ENCODE peak calls at places on chromosomes 6 and 20, in ten cellular contexts. O, L, K, J, F, Q, T, E, D and P are unnamed samples.

GRCh38 chr6:165689699-165690098 is 26.7 kb upstream of the PDE10A start:
- DNase-seq in O (no peak), L (no peak), K (no peak), J (no peak), F (no peak), Q (no peak), T (no peak), E (no peak), D (no peak), P (no peak)

GRCh38 chr6:2914318-2914660 is 11.2 kb upstream of the SERPINB9 start:
- DNase-seq in O (peak; percentile 52), L (peak; percentile 40), K (no peak), J (no peak), F (no peak), Q (no peak), T (no peak), E (no peak), D (no peak), P (no peak)

GRCh38 chr20:13353261-13353945 is 132.3 kb downstream of the ISM1 start:
- DNase-seq in O (no peak), L (no peak), K (no peak), J (no peak), F (no peak), Q (no peak), T (no peak), E (no peak), D (no peak), P (no peak)

GRCh38 chr6:25337004-25337403 is 57.8 kb downstream of the CARMIL1 start:
- DNase-seq in O (no peak), L (no peak), K (no peak), J (no peak), F (no peak), Q (no peak), T (no peak), E (no peak), D (no peak), P (no peak)

GRCh38 chr6:374956-375355 is 16.6 kb upstream of the IRF4 start:
- DNase-seq in O (no peak), L (no peak), K (no peak), J (no peak), F (no peak), Q (no peak), T (no peak), E (no peak), D (no peak), P (no peak)

GRCh38 chr6:10382728-10383127 is 32.1 kb downstream of the TFAP2A start:
- DNase-seq in O (no peak), L (no peak), K (no peak), J (no peak), F (no peak), Q (no peak), T (no peak), E (no peak), D (no peak), P (no peak)

GRCh38 chr6:16909599-16910360 is 148.5 kb upstream of the ATXN1 start:
- DNase-seq in O (no peak), L (no peak), K (no peak), J (no peak), F (no peak), Q (no peak), T (no peak), E (no peak), D (no peak), P (peak; percentile 96)

GRCh38 chr6:24574809-24575208 is 71.2 kb downstream of the KIAA0319 start:
- DNase-seq in O (no peak), L (no peak), K (no peak), J (no peak), F (no peak), Q (no peak), T (no peak), E (no peak), D (no peak), P (no peak)

GRCh38 chr6:105111871-105112270 is 67.9 kb downstream of the POPDC3 start:
- DNase-seq in O (no peak), L (no peak), K (no peak), J (no peak), F (no peak), Q (no peak), T (no peak), E (no peak), D (no peak), P (no peak)

GRCh38 chr6:129175066-129175465 is 292.1 kb downstream of the LAMA2 start:
- DNase-seq in O (no peak), L (no peak), K (no peak), J (no peak), F (no peak), Q (no peak), T (no peak), E (no peak), D (no peak), P (no peak)

GRCh38 chr6:136415351-136416005 is 125.8 kb upstream of the BCLAF1 start:
- DNase-seq in O (no peak), L (no peak), K (no peak), J (no peak), F (no peak), Q (no peak), T (peak; percentile 14), E (no peak), D (peak; percentile 57), P (no peak)

GRCh38 chr6:133814797-133815196 is 74.1 kb upstream of the TCF21 start:
- DNase-seq in O (no peak), L (no peak), K (no peak), J (no peak), F (no peak), Q (no peak), T (no peak), E (no peak), D (no peak), P (peak; percentile 45)

GRCh38 chr6:24831771-24832718 is 33.3 kb upstream of the ARMH2 start:
- DNase-seq in O (no peak), L (no peak), K (no peak), J (no peak), F (no peak), Q (no peak), T (no peak), E (no peak), D (no peak), P (peak; percentile 11)

GRCh38 chr6:34568341-34568680 is 12.2 kb upstream of the SPDEF start:
- DNase-seq in O (no peak), L (no peak), K (no peak), J (no peak), F (no peak), Q (no peak), T (no peak), E (no peak), D (no peak), P (no peak)

GRCh38 chr20:53238121-53238660 is 266.0 kb downstream of the TSHZ2 start:
- DNase-seq in O (no peak), L (no peak), K (no peak), J (no peak), F (no peak), Q (no peak), T (no peak), E (no peak), D (no peak), P (peak; percentile 52)

GRCh38 chr6:16669227-16669626 is 92.0 kb downstream of the ATXN1 start:
- DNase-seq in O (peak; percentile 46), L (peak; percentile 34), K (no peak), J (no peak), F (no peak), Q (no peak), T (no peak), E (peak; percentile 33), D (no peak), P (peak; percentile 80)

GRCh38 chr6:17015144-17015543 is 86.7 kb upstream of the STMND1 start:
- DNase-seq in O (no peak), L (no peak), K (no peak), J (peak; percentile 13), F (no peak), Q (no peak), T (no peak), E (no peak), D (no peak), P (peak; percentile 96)

DNA sequence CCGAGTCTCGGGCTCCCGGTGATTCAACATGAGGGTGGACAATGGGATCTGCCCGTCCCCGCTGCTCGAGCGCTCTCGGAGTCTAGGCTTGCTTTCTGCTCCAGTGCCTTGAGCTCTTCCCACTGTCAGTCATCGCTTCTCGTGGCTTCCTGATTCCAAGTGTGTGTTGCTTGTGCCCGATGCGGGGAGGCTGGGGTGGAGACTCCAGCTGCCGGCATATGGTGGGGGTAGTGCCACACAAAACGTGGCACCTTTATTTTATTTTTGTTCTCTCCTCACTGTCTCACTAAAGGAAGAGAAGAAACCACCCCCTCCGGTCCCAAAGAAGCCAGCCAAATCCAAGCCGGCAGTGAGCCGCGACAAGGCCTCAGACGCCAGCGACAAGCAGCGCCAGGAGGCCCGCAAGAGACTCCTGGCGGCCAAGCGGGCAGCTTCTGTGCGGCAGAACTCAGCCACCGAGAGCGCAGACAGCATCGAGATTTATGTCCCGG is 14.8 kb upstream of the MYL9 start:
- DNase-seq in O (no peak), L (no peak), K (no peak), J (no peak), F (no peak), Q (no peak), T (peak; percentile 79), E (no peak), D (no peak), P (no peak)
- H3K4me1 ChIP-seq in O (no peaks in the 10 kb centered on the region), L (peaks cover 20% of the 10 kb centered on the region), K (no peaks in the 10 kb centered on the region), J (peaks cover 2% of the 10 kb centered on the region), F (no peaks in the 10 kb centered on the region), Q (no peaks in the 10 kb centered on the region), T (peaks cover 29% of the 10 kb centered on the region), E (no peaks in the 10 kb centered on the region), D (no peaks in the 10 kb centered on the region), P (no peaks in the 10 kb centered on the region)

GRCh38 chr20:44394520-44395182 is 39.2 kb downstream of the HNF4A start:
- DNase-seq in O (no peak), L (no peak), K (no peak), J (no peak), F (no peak), Q (no peak), T (no peak), E (peak; percentile 100), D (no peak), P (no peak)
- H3K27ac ChIP-seq in O (no peak overlapping the region), L (no peak overlapping the region), K (no peak overlapping the region), J (no peak overlapping the region), F (no peak overlapping the region), Q (no peak overlapping the region), T (no peak overlapping the region), E (peak overlapping the region; percentile 94), D (no peak overlapping the region), P (no peak overlapping the region)

DNA sequence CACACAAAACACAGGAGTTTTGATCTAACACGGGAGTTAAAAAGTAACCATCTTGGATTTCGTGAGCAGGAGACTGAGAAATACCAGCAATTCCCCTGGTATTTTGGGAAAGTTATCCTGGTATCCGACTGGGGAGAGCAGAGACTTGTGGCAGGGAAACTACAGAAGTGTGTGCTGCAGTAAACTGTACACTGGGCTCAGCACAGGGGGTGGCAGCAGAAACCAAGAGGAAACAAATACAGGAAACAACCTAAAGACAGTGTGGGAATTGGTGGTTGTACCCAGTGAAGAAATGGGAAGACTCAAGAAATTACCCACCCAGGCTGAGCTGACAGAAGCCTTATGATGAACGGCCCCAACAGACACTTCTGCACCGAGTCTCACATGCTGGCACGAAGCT is 109.8 kb downstream of the CHD6 start:
- DNase-seq in O (no peak), L (no peak), K (no peak), J (no peak), F (no peak), Q (no peak), T (no peak), E (no peak), D (no peak), P (no peak)
- H3K4me1 ChIP-seq in O (peaks cover 46% of the 10 kb centered on the region), L (peaks cover 37% of the 10 kb centered on the region), K (peaks cover 31% of the 10 kb centered on the region), J (no peaks in the 10 kb centered on the region), F (no peaks in the 10 kb centered on the region), Q (no peaks in the 10 kb centered on the region), T (peaks cover 47% of the 10 kb centered on the region), E (peaks cover 61% of the 10 kb centered on the region), D (peaks cover 39% of the 10 kb centered on the region), P (no peaks in the 10 kb centered on the region)

GRCh38 chr6:29912840-29913239 is 29.5 kb upstream of the HLA-A start:
- DNase-seq in O (no peak), L (no peak), K (no peak), J (no peak), F (no peak), Q (no peak), T (no peak), E (no peak), D (no peak), P (no peak)
- H3K27ac ChIP-seq in O (no peak overlapping the region), L (no peak overlapping the region), K (no peak overlapping the region), J (no peak overlapping the region), F (no peak overlapping the region), Q (no peak overlapping the region), T (no peak overlapping the region), E (no peak overlapping the region), D (no peak overlapping the region), P (no peak overlapping the region)